ENCODE peak calls at places on chromosomes 12 and 14, in four cellular contexts. L is GM10248, N is gastrocnemius medialis, W is fibroblast of pulmonary artery. T is an unnamed sample.

GRCh38 chr12:7375145-7375543 is 68.8 kb downstream of the CD163L1 start:
- DNase-seq in N (no peak), W (no peak), L (no peak), T (no peak)

GRCh38 chr12:93626160-93626559 is 51.0 kb upstream of the CRADD start:
- DNase-seq in L (no peak), N (no peak), W (no peak), T (no peak)

GRCh38 chr14:103315368-103315911 is 18.6 kb upstream of the EIF5 start:
- DNase-seq in N (peak), W (peak), L (no peak), T (peak)

GRCh38 chr14:81436296-81437138 is 36.4 kb upstream of the STON2 start:
- DNase-seq in W (peak), L (peak), N (peak), T (peak)

GRCh38 chr12:93572712-93573551 is 457 bp downstream of the SOCS2 start:
- DNase-seq in L (peak), N (no peak), W (peak), T (peak)

GRCh38 chr14:106657460-106657859 is 1131.1 kb downstream of the TMEM121 start:
- DNase-seq in N (no peak), W (no peak), L (peak), T (no peak)

GRCh38 chr12:124518051-124518932 is 49.1 kb downstream of the NCOR2 start:
- DNase-seq in N (peak), L (no peak), W (peak), T (peak)

GRCh38 chr12:124126950-124127349 is 153.9 kb downstream of the ZNF664 start:
- DNase-seq in W (no peak), N (no peak), L (peak), T (no peak)

GRCh38 chr12:104275689-104276088 is 27.9 kb upstream of the EID3 start:
- DNase-seq in W (no peak), L (no peak), N (no peak), T (no peak)

GRCh38 chr12:115308918-115309317 is 624.9 kb upstream of the TBX3 start:
- DNase-seq in N (no peak), L (no peak), W (peak), T (no peak)

GRCh38 chr12:75635606-75636444 is 124.4 kb upstream of the KRR1 start:
- DNase-seq in L (peak), W (peak), N (no peak), T (peak)

GRCh38 chr14:64762044-64763034 is 58.1 kb downstream of the PLEKHG3 start:
- DNase-seq in L (no peak), W (peak), N (peak), T (peak)

GRCh38 chr12:123591702-123592481 is 7.5 kb downstream of the TMED2 start:
- DNase-seq in N (no peak), W (peak), L (no peak), T (peak)

GRCh38 chr12:52082988-52083637 is 3.6 kb downstream of the SMIM41 start:
- DNase-seq in W (peak), N (peak), L (peak), T (peak)

GRCh38 chr14:45990252-45990651 is 661.3 kb downstream of the RPL10L start:
- DNase-seq in W (no peak), L (no peak), N (no peak), T (no peak)

GRCh38 chr12:22160396-22161003 is 114.5 kb downstream of the CMAS start:
- DNase-seq in W (no peak), L (no peak), N (no peak), T (no peak)

GRCh38 chr12:65156366-65156831 is 13.0 kb upstream of the LEMD3 start:
- DNase-seq in N (no peak), W (peak), L (peak), T (no peak)

GRCh38 chr12:69886715-69887114 is 61.7 kb downstream of the MYRFL start:
- DNase-seq in W (no peak), N (no peak), L (no peak), T (no peak)

GRCh38 chr14:67734675-67735074 is 33.0 kb downstream of the RDH12 start:
- DNase-seq in L (no peak), N (no peak), W (peak), T (peak)

DNA sequence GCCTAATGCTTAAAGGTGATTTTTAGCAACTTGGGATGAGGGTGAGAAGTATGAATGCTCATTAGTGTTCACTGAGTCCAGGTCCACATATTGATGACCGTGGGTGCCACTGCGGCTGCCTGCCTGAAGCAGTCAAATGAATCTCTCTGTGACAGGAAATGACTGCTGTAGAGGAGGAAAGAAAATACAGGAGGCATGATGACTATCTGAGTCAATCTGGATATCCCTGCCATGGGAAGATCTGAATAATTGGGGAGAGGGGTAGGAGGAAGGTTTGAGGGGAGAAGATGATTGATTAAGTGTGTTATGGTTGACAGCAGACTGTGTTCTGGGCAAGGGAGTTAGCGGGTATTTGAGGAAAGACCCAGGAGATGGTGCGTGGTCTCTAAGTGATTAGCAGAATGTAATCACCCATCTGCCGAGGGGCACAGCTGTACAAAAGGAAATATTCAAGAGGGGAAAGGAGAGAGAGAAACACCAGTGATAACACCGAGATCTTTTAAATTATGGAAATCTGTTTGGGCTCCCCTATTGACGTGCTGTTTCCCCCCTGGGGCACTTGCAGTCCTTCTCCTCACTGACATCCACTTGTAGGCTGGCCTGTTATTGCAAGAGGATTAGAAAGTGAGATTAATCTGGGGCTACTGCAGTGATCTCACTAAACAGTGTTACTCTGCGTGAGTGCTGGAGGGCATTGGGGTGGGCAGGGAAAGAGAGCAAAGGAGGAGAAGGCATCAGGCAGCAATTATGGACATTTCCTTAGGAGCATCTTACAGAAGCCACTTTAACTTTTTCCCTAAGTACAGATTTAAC is 97.7 kb downstream of the AKAP6 start:
- DNase-seq in W (no peak), N (no peak), L (no peak), T (no peak)
- TF ChIP-seq CTCF in W (no peak), N (no peak), L (no peak), T (no peak)

DNA sequence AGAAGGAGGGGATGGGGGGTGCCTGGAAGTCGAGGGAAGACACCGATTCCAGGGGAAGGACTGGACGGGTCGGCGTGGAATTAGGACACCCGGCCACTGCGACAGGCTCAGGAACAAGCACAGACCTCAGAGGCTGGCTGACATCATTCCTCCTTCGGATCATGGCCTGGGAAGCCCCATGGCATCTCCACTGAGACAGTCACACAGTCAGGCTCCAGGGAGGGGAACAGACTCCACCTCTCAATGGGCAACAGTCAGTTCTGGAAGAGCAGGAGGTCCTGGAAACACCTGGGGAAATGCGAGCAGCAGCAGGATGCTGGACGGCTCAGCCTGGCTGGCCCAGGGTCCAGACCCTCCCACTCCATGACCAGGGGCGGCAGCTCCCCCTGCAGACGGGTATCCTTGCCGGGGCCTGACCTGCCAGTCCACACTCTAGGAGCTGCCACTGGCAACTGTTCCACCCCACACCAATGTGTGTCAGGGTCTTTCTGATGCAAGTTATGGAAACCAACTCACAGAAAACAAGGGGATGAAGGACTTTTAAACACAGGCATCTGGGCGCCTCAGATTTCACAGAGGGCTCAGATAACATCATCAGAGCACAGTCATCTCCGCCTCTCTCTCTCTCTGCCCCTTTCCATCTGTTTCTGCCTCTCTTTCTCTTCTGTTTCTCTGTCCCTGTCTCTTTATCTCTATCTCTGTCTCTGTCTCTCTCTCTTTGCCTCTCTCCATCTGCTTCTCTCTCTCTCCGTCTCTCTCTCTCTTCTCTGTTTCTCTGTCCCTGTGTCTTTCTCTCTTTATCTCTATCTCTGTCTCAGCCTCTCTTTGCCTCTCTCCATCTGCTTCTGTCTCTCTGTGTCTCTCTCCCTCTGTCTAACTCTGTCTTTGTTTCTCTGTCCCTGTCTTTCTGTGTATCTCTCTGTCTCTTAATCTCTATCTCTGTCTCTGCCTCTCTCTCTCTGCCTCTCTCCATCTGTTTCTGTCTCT is 67.6 kb upstream of the FBRSL1 start:
- DNase-seq in W (no peak), L (no peak), N (no peak), T (peak)
- TF ChIP-seq CTCF in W (no peak), L (no peak), N (no peak), T (no peak)

DNA sequence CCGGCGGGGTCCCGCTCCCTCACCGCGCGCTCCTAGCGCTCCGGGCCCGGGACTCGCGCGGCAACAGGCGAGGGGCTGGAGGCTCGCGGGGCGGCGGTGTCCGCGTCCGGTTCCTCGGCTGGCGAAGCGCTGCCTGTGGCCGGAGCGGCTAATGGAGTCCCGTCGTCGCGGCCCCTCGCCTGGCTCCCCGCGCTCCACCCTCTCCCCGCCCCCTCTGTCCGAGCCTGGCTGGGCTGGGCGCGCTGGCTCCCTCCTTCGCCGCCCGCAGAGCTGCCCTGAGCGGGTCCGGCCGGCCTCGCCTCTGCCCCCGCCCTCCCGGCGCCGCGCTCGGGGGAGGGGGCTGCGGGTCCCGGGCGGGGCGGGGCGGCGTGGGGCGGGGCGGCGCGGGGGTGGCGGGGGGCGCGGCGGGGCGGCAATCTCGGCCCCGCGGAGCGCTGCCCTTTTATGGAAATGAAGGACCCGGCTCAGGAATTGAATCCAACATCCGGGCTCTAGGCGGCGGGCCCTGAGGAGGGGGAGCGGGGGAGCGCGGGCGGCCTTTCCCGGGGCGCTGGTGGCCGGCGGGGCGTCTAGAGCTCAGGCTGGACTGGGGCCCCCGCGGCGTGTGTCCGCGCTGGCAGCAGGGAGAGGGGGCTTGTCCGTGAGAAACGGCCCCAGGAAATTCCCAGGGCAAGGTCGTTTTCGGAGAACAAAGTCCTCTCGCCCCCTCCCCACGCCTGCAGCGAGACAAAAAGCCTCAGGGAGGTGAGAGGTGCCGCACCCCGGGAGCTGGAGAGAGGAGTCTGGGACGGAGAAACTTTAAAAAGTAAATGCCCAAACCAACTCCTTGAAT is at the start of gene FERMT2:
- DNase-seq in W (peak), N (peak), L (peak), T (peak)
- TF ChIP-seq CTCF in W (no peak), N (no peak), L (no peak), T (no peak)

GRCh38 chr14:44960646-44961045 is 1.1 kb downstream of the KLHL28 start:
- DNase-seq in L (no peak), N (no peak), W (peak), T (peak)

GRCh38 chr14:44962573-44963528 is 861 bp downstream of the TOGARAM1 start:
- DNase-seq in N (peak), W (peak), L (no peak), T (peak)

GRCh38 chr14:44961151-44961729 is 507 bp downstream of the KLHL28 start:
- DNase-seq in L (peak), W (peak), N (peak), T (peak)

GRCh38 chr14:44960146-44960545 is 1.6 kb downstream of the KLHL28 start:
- DNase-seq in N (no peak), L (no peak), W (peak), T (peak)

GRCh38 chr14:44961730-44962572 is at the start of the genes KLHL28 and TOGARAM1:
- DNase-seq in L (peak), N (peak), W (peak), T (peak)
- TF ChIP-seq CTCF in L (no peak), N (no peak), W (no peak), T (no peak)

GRCh38 chr12:111529424-111530368 is 69.4 kb downstream of the ATXN2 start:
- DNase-seq in L (peak), W (peak), N (no peak), T (peak)
- TF ChIP-seq CTCF in L (peak), W (peak), N (peak), T (peak)

GRCh38 chr14:75829316-75829715 is 152.5 kb downstream of the TGFB3 start:
- DNase-seq in N (no peak), L (no peak), W (no peak), T (no peak)
- TF ChIP-seq CTCF in N (no peak), L (no peak), W (no peak), T (no peak)

DNA sequence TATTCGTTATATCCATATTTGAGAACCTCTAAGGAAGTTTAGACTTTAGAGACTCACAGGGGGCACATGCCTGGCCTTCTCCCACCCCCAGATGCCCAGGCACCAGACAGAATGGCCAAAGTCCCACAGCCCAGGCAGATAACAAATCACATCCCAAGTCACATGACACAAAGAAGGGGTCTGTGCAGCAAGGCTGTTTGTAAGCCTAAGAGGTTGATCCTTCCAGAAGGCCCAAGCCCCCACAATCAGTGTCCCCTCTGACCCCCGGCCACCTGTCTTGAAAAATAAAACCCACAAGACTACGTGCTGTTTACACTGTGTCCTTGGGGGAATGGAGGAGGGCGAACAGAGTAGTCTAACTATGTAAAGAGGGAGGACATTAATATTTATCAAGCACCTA is 5.1 kb downstream of the CTDSP2 start:
- DNase-seq in L (no peak), W (no peak), N (no peak), T (no peak)
- TF ChIP-seq CTCF in L (no peak), W (no peak), N (no peak), T (no peak)

DNA sequence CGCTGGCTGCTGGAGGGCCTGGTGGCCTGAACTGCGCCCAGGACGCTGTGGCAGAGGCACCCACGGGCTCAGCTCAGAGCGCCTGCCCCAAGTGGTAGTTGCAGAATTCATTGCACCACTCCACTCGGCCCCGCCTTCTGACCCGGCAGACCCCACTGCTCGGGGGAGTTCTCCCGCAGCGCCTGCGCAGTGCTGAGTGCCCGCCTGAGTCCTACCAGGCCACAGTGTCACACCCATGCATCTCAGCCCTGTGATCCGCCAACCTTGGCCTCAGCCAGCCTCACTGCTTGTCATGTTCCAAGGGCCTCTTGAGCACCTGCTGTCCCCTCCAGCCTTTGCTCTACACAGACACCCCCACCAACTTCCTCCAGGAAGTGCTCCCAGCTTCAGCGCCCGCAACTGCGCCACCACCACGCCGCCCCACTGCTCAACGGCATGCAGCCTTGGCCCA is 12.2 kb downstream of the DEGS2 start:
- DNase-seq in N (no peak), L (peak), W (no peak), T (no peak)
- TF ChIP-seq CTCF in N (no peak), L (no peak), W (no peak), T (no peak)

GRCh38 chr12:82970614-82971013 is 283.9 kb downstream of the TMTC2 start:
- DNase-seq in N (no peak), W (no peak), L (no peak), T (no peak)
- TF ChIP-seq CTCF in N (no peak), W (no peak), L (no peak), T (no peak)